ENCODE peak calls at places on chromosome 5, in ten cellular contexts. D is ELR; I is HuH-7.5; N is memory B cell; U is NCI-H1092 treated with DMSO at 0.1 percent for 48 hours; C is nephron progenitor cell; J is HCT116; M is activated CD8-positive, alpha-beta memory T cell treated with anti-CD3 and anti-CD28 coated beads for 24 hours; T is colonic mucosa; W is head of caudate nucleus. G is an unnamed sample.

GRCh38 chr5:60843693-60844428 is at the start of gene ELOVL7:
- DNase-seq in D (peak), I (peak), N (peak), U (peak), C (peak), J (peak), M (peak), T (peak), W (peak), G (no peak)

GRCh38 chr5:35855221-35855620 is 1.5 kb upstream of the IL7R start:
- DNase-seq in D (no peak), I (no peak), N (no peak), U (no peak), C (no peak), J (no peak), M (no peak), T (no peak), W (no peak), G (no peak)

GRCh38 chr5:119332978-119333401 is 22.8 kb upstream of the TNFAIP8 start:
- DNase-seq in D (no peak), I (no peak), N (no peak), U (no peak), C (no peak), J (no peak), M (no peak), T (no peak), W (no peak), G (no peak)

GRCh38 chr5:138544171-138545134 is 1.4 kb upstream of the ETF1 start:
- DNase-seq in D (peak), I (no peak), N (no peak), U (no peak), C (peak), J (no peak), M (no peak), T (peak), W (no peak), G (no peak)

GRCh38 chr5:150322202-150322601 is 19.5 kb upstream of the ARSI start:
- DNase-seq in D (peak), I (no peak), N (no peak), U (no peak), C (no peak), J (no peak), M (no peak), T (no peak), W (no peak), G (no peak)

GRCh38 chr5:68431181-68431580 is 215.6 kb downstream of the PIK3R1 start:
- DNase-seq in D (no peak), I (no peak), N (no peak), U (no peak), C (no peak), J (no peak), M (no peak), T (no peak), W (no peak), G (no peak)

GRCh38 chr5:179837076-179838011 is 16.6 kb downstream of the SQSTM1 start:
- DNase-seq in D (no peak), I (no peak), N (no peak), U (no peak), C (no peak), J (no peak), M (no peak), T (no peak), W (no peak), G (no peak)

GRCh38 chr5:125277494-125278154 is 531.2 kb upstream of the ZNF608 start:
- DNase-seq in D (peak), I (no peak), N (no peak), U (no peak), C (no peak), J (peak), M (no peak), T (no peak), W (peak), G (no peak)

GRCh38 chr5:44321176-44321575 is 68.0 kb downstream of the FGF10 start:
- DNase-seq in D (no peak), I (no peak), N (no peak), U (no peak), C (no peak), J (no peak), M (no peak), T (no peak), W (no peak), G (no peak)

GRCh38 chr5:148482196-148482595 is 98.4 kb downstream of the FBXO38 start:
- DNase-seq in D (no peak), I (no peak), N (no peak), U (no peak), C (no peak), J (no peak), M (no peak), T (no peak), W (no peak), G (no peak)

GRCh38 chr5:1732955-1733354 is 66.7 kb downstream of the MRPL36 start:
- DNase-seq in D (no peak), I (no peak), N (no peak), U (no peak), C (no peak), J (no peak), M (peak), T (peak), W (no peak), G (no peak)

GRCh38 chr5:100430268-100430900 is 104.8 kb upstream of the FAM174A start:
- DNase-seq in D (peak), I (no peak), N (peak), U (peak), C (peak), J (peak), M (peak), T (peak), W (peak), G (no peak)

GRCh38 chr5:179233909-179234562 is 111.2 kb downstream of the ADAMTS2 start:
- DNase-seq in D (no peak), I (no peak), N (no peak), U (no peak), C (no peak), J (no peak), M (peak), T (no peak), W (no peak), G (no peak)

GRCh38 chr5:152246401-152246800 is 158.7 kb downstream of the NMUR2 start:
- DNase-seq in D (peak), I (no peak), N (no peak), U (no peak), C (peak), J (no peak), M (no peak), T (no peak), W (no peak), G (no peak)

GRCh38 chr5:89493414-89493813 is 610.4 kb upstream of the MEF2C start:
- DNase-seq in D (no peak), I (no peak), N (no peak), U (no peak), C (no peak), J (no peak), M (no peak), T (no peak), W (no peak), G (no peak)

GRCh38 chr5:33032161-33033085 is 321.3 kb downstream of the NPR3 start:
- DNase-seq in D (no peak), I (no peak), N (no peak), U (no peak), C (no peak), J (no peak), M (no peak), T (no peak), W (no peak), G (no peak)

G was measured in GOT3.